ENCODE peak calls at places on chromosomes 13 and 19, in four cellular contexts. K is CD8-positive, alpha-beta T cell; O is tibial artery; H is fibroblast of lung. R is an unnamed sample.

GRCh38 chr13:101945435-101945834 is 456.4 kb downstream of the FGF14 start:
- DNase-seq in K (no peak), O (no peak), H (no peak), R (no peak)

GRCh38 chr19:20912973-20913372 is 10.1 kb upstream of the ZNF85 start:
- DNase-seq in O (no peak), H (no peak), K (no peak), R (no peak)

GRCh38 chr13:43087960-43088580 is 64.7 kb downstream of the DNAJC15 start:
- DNase-seq in H (no peak), O (no peak), K (no peak), R (peak)

GRCh38 chr19:18340990-18341868 is 831 bp downstream of the PGPEP1 start:
- DNase-seq in H (peak), O (peak), K (peak), R (no peak)

GRCh38 chr19:31356587-31357314 is 7.5 kb upstream of the TSHZ3 start:
- DNase-seq in H (peak), O (no peak), K (peak), R (no peak)

GRCh38 chr19:42290523-42291436 is 11.2 kb upstream of the PRR19 start:
- DNase-seq in H (no peak), K (peak), O (no peak), R (no peak)

GRCh38 chr19:10294368-10294697 is 4.6 kb downstream of the ICAM5 start:
- DNase-seq in O (no peak), K (no peak), H (no peak), R (no peak)

GRCh38 chr19:16111160-16111908 is at the start of gene RAB8A:
- DNase-seq in K (peak), O (peak), H (peak), R (peak)

GRCh38 chr13:48155850-48156249 is 60.9 kb upstream of the MED4 start:
- DNase-seq in O (no peak), H (peak), K (no peak), R (peak)

GRCh38 chr13:40087021-40088002 is 431.9 kb downstream of the COG6 start:
- DNase-seq in O (no peak), K (no peak), H (no peak), R (no peak)

GRCh38 chr13:97975280-97975850 is 21.9 kb downstream of the IPO5 start:
- DNase-seq in K (no peak), O (no peak), H (no peak), R (no peak)

GRCh38 chr19:52786078-52786463 is 520 bp downstream of the ZNF600 start:
- DNase-seq in H (no peak), K (peak), O (no peak), R (no peak)

GRCh38 chr13:109989155-109989554 is 202.8 kb upstream of the IRS2 start:
- DNase-seq in K (no peak), H (peak), O (no peak), R (peak)

GRCh38 chr13:40236566-40237168 is 429.8 kb downstream of the FOXO1 start:
- DNase-seq in H (no peak), K (no peak), O (peak), R (no peak)

GRCh38 chr13:51066091-51066831 is 44.8 kb downstream of the C13orf42 start:
- DNase-seq in O (no peak), H (peak), K (no peak), R (peak)

GRCh38 chr19:291561-292280 is 518 bp upstream of the PLPP2 start:
- DNase-seq in H (no peak), O (no peak), K (no peak), R (no peak)

GRCh38 chr19:8577247-8577646 is at the start of gene MYO1F:
- DNase-seq in O (peak), H (no peak), K (peak), R (no peak)

GRCh38 chr19:30391554-30392551 is 19.7 kb downstream of the ZNF536 start:
- DNase-seq in H (peak), K (no peak), O (no peak), R (no peak)

GRCh38 chr13:113991191-113991669 is 17.4 kb upstream of the C13orf46 start:
- DNase-seq in O (no peak), K (no peak), H (no peak), R (no peak)

GRCh38 chr19:29483944-29484581 is 41.7 kb upstream of the VSTM2B start:
- DNase-seq in H (no peak), O (no peak), K (peak), R (no peak)

GRCh38 chr19:8615022-8615421 is 4.5 kb upstream of the ADAMTS10 start:
- DNase-seq in O (no peak), H (peak), K (no peak), R (no peak)

GRCh38 chr19:2524840-2525723 is 49.2 kb downstream of the GADD45B start:
- DNase-seq in H (peak), K (no peak), O (no peak), R (peak)

GRCh38 chr13:95367309-95367843 is 66.1 kb upstream of the ABCC4 start:
- DNase-seq in H (no peak), K (no peak), O (no peak), R (no peak)

GRCh38 chr13:45367995-45368394 is 27.0 kb upstream of the TPT1 start:
- DNase-seq in O (no peak), H (no peak), K (no peak), R (no peak)

GRCh38 chr13:66180806-66181205 is 1049.3 kb downstream of the PCDH9 start:
- DNase-seq in K (no peak), O (no peak), H (peak), R (no peak)

GRCh38 chr13:110757296-110757695 is 43.8 kb downstream of the ING1 start:
- DNase-seq in K (no peak), H (no peak), O (no peak), R (no peak)

GRCh38 chr19:19575411-19575810 is 37.3 kb downstream of the CILP2 start:
- DNase-seq in K (no peak), O (no peak), H (no peak), R (no peak)

GRCh38 chr13:40777166-40777956 is 6.4 kb upstream of the MRPS31 start:
- DNase-seq in K (peak), O (no peak), H (peak), R (peak)

GRCh38 chr19:44731081-44731480 is 17.4 kb upstream of the BCL3 start:
- DNase-seq in K (no peak), O (no peak), H (no peak), R (no peak)

GRCh38 chr13:105048685-105049084 is 1486.8 kb downstream of the EFNB2 start:
- DNase-seq in H (no peak), K (no peak), O (no peak), R (no peak)

GRCh38 chr13:114031631-114032030 is 57.8 kb upstream of the C13orf46 start:
- DNase-seq in H (no peak), O (no peak), K (no peak), R (no peak)

GRCh38 chr13:21657538-21657937 is 13.3 kb upstream of the FGF9 start:
- DNase-seq in O (no peak), H (peak), K (no peak), R (peak)

GRCh38 chr13:32427852-32428580 is at the start of gene N4BP2L1:
- DNase-seq in H (peak), K (peak), O (peak), R (peak)

GRCh38 chr13:68995972-68996670 is 1111.5 kb upstream of the ATXN8OS start:
- DNase-seq in O (no peak), K (no peak), H (no peak), R (no peak)

GRCh38 chr13:25662516-25662915 is 290.7 kb downstream of the ATP8A2 start:
- DNase-seq in O (no peak), H (no peak), K (no peak), R (no peak)
- H3K27ac ChIP-seq in O (no peak), H (no peak), K (no peak), R (no peak)

DNA sequence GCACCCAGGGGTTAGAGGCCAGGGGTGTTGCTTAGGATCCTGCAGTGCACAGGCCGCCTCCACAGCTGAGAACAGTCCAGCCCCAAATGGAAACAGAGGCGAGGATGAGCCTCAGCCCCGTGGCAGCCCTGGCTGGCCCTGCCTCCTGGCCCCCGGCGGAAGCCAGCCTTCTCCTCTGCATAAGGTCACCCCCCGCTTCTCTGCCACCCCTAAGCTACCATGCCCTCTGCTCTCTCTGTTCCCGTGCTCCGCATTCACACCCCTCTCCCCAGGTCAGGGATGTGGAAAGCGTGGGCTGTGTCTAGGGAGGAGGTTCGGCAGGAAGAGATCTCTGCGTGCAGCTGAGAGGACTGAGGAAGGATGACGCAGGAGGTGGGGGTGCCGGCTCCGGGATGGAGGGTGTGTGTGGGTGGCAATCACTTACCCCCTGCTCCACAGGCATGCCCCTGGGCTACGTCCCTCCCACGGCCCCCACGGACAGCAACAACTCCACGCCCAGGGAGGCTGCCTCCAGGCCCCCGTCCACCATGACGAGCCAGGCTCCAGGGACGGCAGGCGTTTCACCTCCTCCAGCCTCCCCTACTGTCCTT is 6.0 kb downstream of the SSC5D start:
- DNase-seq in K (no peak), O (peak), H (peak), R (peak)
- H3K4me3 ChIP-seq in K (no peak), O (peak), H (peak), R (peak)

GRCh38 chr13:30039506-30039905 is 189.1 kb upstream of the UBL3 start:
- DNase-seq in K (no peak), O (no peak), H (no peak), R (no peak)

GRCh38 chr13:30042272-30042671 is 191.9 kb upstream of the UBL3 start:
- DNase-seq in K (no peak), O (no peak), H (no peak), R (no peak)

GRCh38 chr13:30037306-30037705 is 186.9 kb upstream of the UBL3 start:
- DNase-seq in H (peak), O (no peak), K (no peak), R (no peak)

GRCh38 chr13:30037766-30038165 is 187.3 kb upstream of the UBL3 start:
- DNase-seq in H (peak), K (no peak), O (no peak), R (no peak)

DNA sequence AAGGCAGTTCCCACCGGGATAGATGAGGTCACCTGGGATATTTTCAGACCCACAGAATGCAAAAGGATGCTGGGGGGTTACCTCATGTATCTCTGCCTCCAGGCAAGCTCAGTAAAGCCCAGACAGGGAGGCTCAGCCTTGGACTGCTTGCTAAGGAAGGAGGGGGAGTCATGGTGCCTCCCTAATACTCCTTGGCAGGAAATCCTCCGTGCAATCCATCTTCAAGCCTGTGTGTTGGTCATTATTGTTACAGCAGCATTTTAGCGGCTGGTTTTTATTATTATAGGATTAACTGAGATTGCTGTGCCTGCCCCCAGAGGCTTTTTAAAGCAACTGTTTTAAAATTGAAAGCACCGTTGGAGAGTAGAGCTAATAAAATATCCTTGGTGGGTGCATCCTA is 188.5 kb upstream of the UBL3 start:
- DNase-seq in H (peak), O (no peak), K (no peak), R (no peak)
- TF ChIP-seq CTCF in H (no peak), O (no peak), K (no peak), R (no peak)

GRCh38 chr19:35085947-35086346 is 29.7 kb upstream of the FXYD3 start:
- DNase-seq in O (no peak), H (no peak), K (no peak), R (no peak)
- H3K27ac ChIP-seq in O (no peak), H (no peak), K (no peak), R (no peak)

GRCh38 chr19:51387924-51388389 is at the start of gene LIM2:
- DNase-seq in O (no peak), K (no peak), H (no peak), R (no peak)
- H3K4me3 ChIP-seq in O (no peak), K (peak), H (no peak), R (no peak)